ENCODE peak calls at places on chromosomes 16 and 17, in eight cellular contexts. O is anterior cingulate cortex, M is GM10248, U is HL-60, H is AG04450, L is iPS DF 19.7, X is GDM1, P is GM18507. G is an unnamed sample.

GRCh38 chr16:61413026-61413425 is 623.2 kb downstream of the CDH8 start:
- DNase-seq in O (no peak), M (no peak), U (no peak), H (no peak), L (no peak), X (no peak), P (no peak), G (no peak)

GRCh38 chr17:57747221-57748017 is 2.3 kb upstream of the CCDC182 start:
- DNase-seq in O (no peak), M (peak), U (peak), H (peak), L (peak), X (peak), P (no peak), G (peak)

GRCh38 chr17:77445908-77446535 is 305.3 kb downstream of the SEC14L1 start:
- DNase-seq in O (no peak), M (no peak), U (peak), H (no peak), L (no peak), X (no peak), P (no peak), G (no peak)

GRCh38 chr16:47644166-47644565 is 183.0 kb downstream of the PHKB start:
- DNase-seq in O (no peak), M (no peak), U (no peak), H (peak), L (no peak), X (no peak), P (no peak), G (peak)

GRCh38 chr16:11784048-11784780 is 12.8 kb downstream of the ZC3H7A start:
- DNase-seq in O (no peak), M (no peak), U (no peak), H (no peak), L (no peak), X (no peak), P (no peak), G (peak)

GRCh38 chr16:23595246-23595950 is 718 bp downstream of the NDUFAB1 start:
- DNase-seq in O (no peak), M (no peak), U (no peak), H (no peak), L (no peak), X (no peak), P (no peak), G (peak)

GRCh38 chr16:27359051-27359450 is 42.9 kb upstream of the IL21R start:
- DNase-seq in O (no peak), M (no peak), U (no peak), H (no peak), L (no peak), X (no peak), P (no peak), G (no peak)

GRCh38 chr16:31874354-31875111 is 926 bp downstream of the ZNF267 start:
- DNase-seq in O (no peak), M (peak), U (peak), H (no peak), L (no peak), X (no peak), P (peak), G (peak)

GRCh38 chr17:43114101-43114691 is 11.0 kb downstream of the BRCA1 start:
- DNase-seq in O (no peak), M (no peak), U (no peak), H (no peak), L (no peak), X (no peak), P (no peak), G (no peak)

GRCh38 chr16:54284319-54284930 is 2.2 kb downstream of the IRX3 start:
- DNase-seq in O (no peak), M (peak), U (peak), H (no peak), L (no peak), X (no peak), P (no peak), G (peak)

GRCh38 chr17:50075446-50076032 is 19.6 kb upstream of the PDK2 start:
- DNase-seq in O (no peak), M (no peak), U (no peak), H (no peak), L (no peak), X (no peak), P (no peak), G (no peak)

GRCh38 chr17:39863918-39864746 is at the start of gene IKZF3:
- DNase-seq in O (no peak), M (peak), U (peak), H (no peak), L (peak), X (peak), P (no peak), G (peak)